ENCODE peak calls at places on chromosomes 5 and 9, in seven cellular contexts. R, I, T, P, E, S and B are unnamed samples.

GRCh38 chr9:93633492-93634221 is 57.3 kb downstream of the PHF2 start:
- DNase-seq in R (no peak), I (no peak), T (no peak), P (no peak), E (no peak), S (no peak), B (no peak)

GRCh38 chr9:5994486-5994885 is 20.9 kb downstream of the RANBP6 start:
- DNase-seq in R (no peak), I (no peak), T (no peak), P (no peak), E (no peak), S (no peak), B (no peak)

GRCh38 chr9:36118706-36119105 is 17.8 kb upstream of the GLIPR2 start:
- DNase-seq in R (no peak), I (no peak), T (no peak), P (no peak), E (no peak), S (no peak), B (no peak)

GRCh38 chr5:151757233-151758140 is 944 bp downstream of the ATOX1 start:
- DNase-seq in R (peak), I (no peak), T (peak), P (no peak), E (no peak), S (no peak), B (no peak)

GRCh38 chr9:70654144-70654543 is 239.7 kb upstream of the KLF9 start:
- DNase-seq in R (no peak), I (no peak), T (no peak), P (no peak), E (no peak), S (no peak), B (no peak)

GRCh38 chr9:8924529-8924928 is 1125.0 kb upstream of the DMAC1 start:
- DNase-seq in R (no peak), I (no peak), T (no peak), P (no peak), E (no peak), S (no peak), B (no peak)

GRCh38 chr5:134749415-134749814 is 9.2 kb upstream of the DDX46 start:
- DNase-seq in R (no peak), I (peak), T (no peak), P (no peak), E (no peak), S (no peak), B (no peak)

GRCh38 chr5:117943521-117943920 is 1044.8 kb downstream of the DTWD2 start:
- DNase-seq in R (no peak), I (no peak), T (no peak), P (no peak), E (no peak), S (no peak), B (no peak)

GRCh38 chr5:136446565-136446964 is 81.2 kb upstream of the TRPC7 start:
- DNase-seq in R (no peak), I (no peak), T (no peak), P (no peak), E (no peak), S (no peak), B (no peak)

GRCh38 chr9:112166176-112167140 is 8.6 kb downstream of the SUSD1 start:
- DNase-seq in R (peak), I (peak), T (no peak), P (no peak), E (no peak), S (peak), B (no peak)

GRCh38 chr9:73202992-73203391 is 51.3 kb downstream of the ANXA1 start:
- DNase-seq in R (no peak), I (no peak), T (no peak), P (no peak), E (no peak), S (no peak), B (peak)

GRCh38 chr5:170520319-170520718 is 16.5 kb downstream of the KCNIP1 start:
- DNase-seq in R (no peak), I (no peak), T (no peak), P (no peak), E (no peak), S (no peak), B (no peak)

GRCh38 chr5:127561254-127561653 is 43.8 kb downstream of the PRRC1 start:
- DNase-seq in R (no peak), I (no peak), T (no peak), P (no peak), E (peak), S (peak), B (no peak)

GRCh38 chr5:119315516-119315949 is 40.3 kb upstream of the TNFAIP8 start:
- DNase-seq in R (peak), I (no peak), T (peak), P (no peak), E (no peak), S (peak), B (no peak)

GRCh38 chr9:36867672-36868471 is 166.2 kb downstream of the PAX5 start:
- DNase-seq in R (no peak), I (no peak), T (no peak), P (no peak), E (no peak), S (no peak), B (no peak)

GRCh38 chr5:73066466-73066865 is 53.9 kb upstream of the TMEM171 start:
- DNase-seq in R (no peak), I (no peak), T (no peak), P (no peak), E (peak), S (peak), B (no peak)

GRCh38 chr9:131276891-131277672 is 772 bp upstream of the FAM78A start:
- DNase-seq in R (peak), I (peak), T (peak), P (no peak), E (no peak), S (no peak), B (no peak)

GRCh38 chr9:129773262-129774048 is 20.6 kb upstream of the PTGES start:
- DNase-seq in R (no peak), I (no peak), T (no peak), P (no peak), E (peak), S (peak), B (peak)

DNA sequence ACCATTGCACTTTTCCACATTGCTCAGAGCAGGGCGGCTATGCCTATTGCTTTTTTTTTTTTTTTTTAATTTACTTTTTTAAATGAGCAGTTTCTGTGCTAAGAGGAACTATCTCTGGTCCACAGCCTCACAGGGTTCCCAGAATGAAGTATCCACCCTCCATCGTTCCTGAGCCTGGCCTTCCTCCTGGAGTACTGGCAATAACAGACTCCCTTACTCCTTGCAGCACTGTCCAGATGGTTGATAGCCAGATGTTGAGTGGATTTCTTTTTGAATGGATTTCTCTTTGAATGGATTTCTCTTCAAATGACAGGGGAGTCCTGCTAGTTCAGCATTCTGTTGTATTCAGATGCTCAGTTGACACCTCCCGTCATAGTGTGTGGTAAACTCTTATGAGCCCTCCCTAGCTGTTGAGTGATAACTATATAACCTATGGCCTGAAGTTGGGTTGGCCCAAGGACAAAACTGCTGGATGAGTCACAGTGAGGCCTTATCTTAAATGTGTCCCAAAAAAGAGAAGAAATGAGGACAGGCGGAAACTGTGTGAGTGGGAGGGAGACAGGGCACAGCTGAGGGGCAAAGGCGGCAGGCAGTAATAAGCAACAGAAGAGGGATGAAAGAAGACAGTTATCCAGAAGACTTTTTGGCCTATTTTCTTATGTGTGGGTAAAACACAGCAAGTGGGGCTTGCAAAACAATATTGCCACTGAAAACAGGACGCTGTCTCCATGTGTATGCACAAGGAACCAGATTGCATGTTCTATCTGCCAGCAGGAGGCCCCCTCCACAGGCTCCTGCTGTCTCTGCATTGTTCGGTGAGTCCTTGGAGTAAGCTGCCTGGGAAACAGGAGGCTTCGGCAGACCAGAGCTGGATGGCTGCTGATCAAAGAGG is 209.5 kb upstream of the S1PR3 start:
- DNase-seq in R (peak), I (peak), T (no peak), P (peak), E (peak), S (peak), B (no peak)
- TF ChIP-seq CTCF in R (peak), I (no peak), T (no peak), P (no peak), E (peak), S (peak), B (no peak)

DNA sequence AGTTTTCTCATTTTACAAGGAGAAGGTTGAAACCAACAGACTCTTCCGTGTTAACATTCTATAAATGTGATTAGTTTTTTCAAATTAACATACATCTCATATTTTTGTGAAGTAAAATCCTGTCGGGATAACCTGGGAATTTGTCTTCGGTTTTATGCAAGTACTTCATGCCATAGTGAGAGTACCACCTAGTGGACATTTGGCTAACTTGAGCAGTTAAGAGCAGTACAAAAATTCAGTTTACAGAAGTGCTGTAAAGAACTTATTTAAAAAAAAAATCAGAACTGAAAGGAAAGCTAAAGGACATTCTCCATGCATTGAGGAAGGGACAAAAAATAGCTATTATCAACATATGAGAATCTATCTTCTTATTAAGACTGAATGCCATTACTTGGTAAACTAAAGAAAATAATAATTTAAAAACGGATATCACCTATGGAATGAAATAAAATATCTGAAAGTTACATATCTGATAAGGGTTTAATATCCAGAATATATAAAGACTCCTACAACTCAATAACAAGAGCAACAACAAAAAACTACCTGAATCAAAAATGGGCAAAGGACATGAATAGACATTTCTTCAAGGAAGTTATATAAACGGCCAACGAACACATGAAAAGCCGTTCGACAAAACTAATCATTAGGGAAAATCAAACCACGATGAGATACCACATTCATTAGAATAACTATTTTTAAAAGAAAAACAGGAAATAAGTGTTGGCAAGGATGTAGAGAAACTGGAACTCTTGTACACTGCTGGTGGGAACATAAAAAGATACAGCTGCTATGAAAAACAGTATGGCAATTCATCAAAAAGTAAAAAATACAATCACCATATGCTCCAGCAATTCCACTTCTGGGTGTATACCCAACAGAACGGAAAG is 117.0 kb upstream of the GNA14 start:
- DNase-seq in R (no peak), I (peak), T (no peak), P (no peak), E (peak), S (peak), B (no peak)
- TF ChIP-seq CTCF in R (peak), I (peak), T (no peak), P (no peak), E (peak), S (peak), B (peak)

GRCh38 chr5:82111191-82111590 is 139.4 kb downstream of the ATG10 start:
- DNase-seq in R (no peak), I (no peak), T (no peak), P (no peak), E (no peak), S (peak), B (no peak)

GRCh38 chr5:82106806-82107205 is 135.0 kb downstream of the ATG10 start:
- DNase-seq in R (no peak), I (no peak), T (no peak), P (no peak), E (no peak), S (peak), B (no peak)

GRCh38 chr5:82106207-82106606 is 134.4 kb downstream of the ATG10 start:
- DNase-seq in R (no peak), I (no peak), T (no peak), P (no peak), E (no peak), S (no peak), B (no peak)

GRCh38 chr5:82107277-82107676 is 135.5 kb downstream of the ATG10 start:
- DNase-seq in R (no peak), I (peak), T (no peak), P (no peak), E (no peak), S (peak), B (no peak)

GRCh38 chr5:82109013-82109412 is 137.2 kb downstream of the ATG10 start:
- DNase-seq in R (no peak), I (no peak), T (no peak), P (no peak), E (no peak), S (no peak), B (no peak)
- TF ChIP-seq CTCF in R (no peak), I (no peak), T (no peak), P (no peak), E (no peak), S (no peak), B (no peak)

GRCh38 chr5:146529984-146530383 is 14.0 kb upstream of the GPR151 start:
- DNase-seq in R (no peak), I (no peak), T (peak), P (no peak), E (no peak), S (no peak), B (no peak)

GRCh38 chr5:146523698-146524097 is 7.7 kb upstream of the GPR151 start:
- DNase-seq in R (no peak), I (no peak), T (no peak), P (no peak), E (no peak), S (no peak), B (no peak)

GRCh38 chr5:146527785-146528184 is 11.8 kb upstream of the GPR151 start:
- DNase-seq in R (no peak), I (no peak), T (no peak), P (no peak), E (no peak), S (no peak), B (no peak)

GRCh38 chr5:146533260-146533857 is 17.4 kb upstream of the GPR151 start:
- DNase-seq in R (peak), I (peak), T (peak), P (peak), E (peak), S (peak), B (peak)

GRCh38 chr5:146528232-146528631 is 12.2 kb upstream of the GPR151 start:
- DNase-seq in R (peak), I (no peak), T (no peak), P (no peak), E (no peak), S (peak), B (no peak)
- TF ChIP-seq CTCF in R (peak), I (peak), T (no peak), P (no peak), E (peak), S (peak), B (no peak)

DNA sequence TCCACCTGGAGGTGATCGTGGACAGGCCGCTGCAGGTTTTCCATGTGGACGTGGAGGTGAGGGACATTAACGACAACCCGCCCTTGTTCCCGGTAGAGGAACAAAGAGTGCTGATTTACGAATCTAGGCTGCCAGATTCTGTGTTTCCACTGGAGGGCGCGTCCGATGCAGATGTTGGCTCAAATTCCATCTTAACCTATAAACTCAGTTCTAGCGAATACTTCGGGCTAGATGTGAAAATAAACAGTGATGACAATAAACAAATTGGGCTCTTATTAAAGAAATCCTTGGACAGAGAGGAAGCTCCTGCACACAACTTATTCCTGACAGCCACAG is 610 bp downstream of the PCDHA6 start:
- DNase-seq in R (no peak), I (no peak), T (no peak), P (no peak), E (no peak), S (no peak), B (no peak)
- TF ChIP-seq CTCF in R (no peak), I (no peak), T (no peak), P (no peak), E (no peak), S (no peak), B (no peak)

DNA sequence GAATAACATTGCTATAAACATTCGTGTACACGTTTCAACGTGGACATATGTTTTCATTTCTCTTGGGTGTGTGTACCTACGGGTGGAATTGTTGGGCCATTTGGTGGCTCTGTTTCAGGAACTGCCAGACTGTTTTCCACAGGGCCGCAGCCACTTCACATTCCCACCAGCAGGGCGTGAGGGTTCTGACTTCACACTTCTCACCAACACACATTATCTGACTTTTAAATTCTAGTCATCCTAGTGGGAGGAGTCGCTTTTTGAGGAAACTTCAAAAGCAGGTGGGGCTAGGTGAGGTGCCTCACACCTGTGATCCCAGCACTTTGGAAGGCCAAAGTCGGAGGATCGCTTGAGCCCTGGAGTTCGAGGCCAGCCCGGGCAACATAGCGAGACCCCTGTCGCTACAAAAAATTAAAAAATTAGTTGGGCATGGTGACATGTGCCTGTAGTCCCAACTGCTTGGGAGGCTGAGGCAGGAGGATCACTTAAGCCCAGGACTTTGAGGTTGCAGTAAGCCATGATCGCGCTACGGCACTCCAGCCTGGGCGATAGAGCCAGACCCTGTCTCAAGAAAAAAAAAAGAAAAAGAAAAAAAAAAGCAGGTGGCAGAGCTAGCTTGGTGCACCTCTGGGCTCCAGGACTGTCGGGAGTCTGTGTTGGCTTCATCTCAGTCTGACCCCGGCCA is 28.5 kb downstream of the TSPAN17 start:
- DNase-seq in R (peak), I (peak), T (no peak), P (peak), E (no peak), S (peak), B (no peak)
- TF ChIP-seq CTCF in R (peak), I (peak), T (no peak), P (peak), E (peak), S (peak), B (no peak)

GRCh38 chr5:36398137-36398536 is 96.4 kb upstream of the RANBP3L start:
- DNase-seq in R (no peak), I (peak), T (no peak), P (no peak), E (no peak), S (peak), B (no peak)
- TF ChIP-seq CTCF in R (peak), I (peak), T (no peak), P (no peak), E (peak), S (peak), B (no peak)

DNA sequence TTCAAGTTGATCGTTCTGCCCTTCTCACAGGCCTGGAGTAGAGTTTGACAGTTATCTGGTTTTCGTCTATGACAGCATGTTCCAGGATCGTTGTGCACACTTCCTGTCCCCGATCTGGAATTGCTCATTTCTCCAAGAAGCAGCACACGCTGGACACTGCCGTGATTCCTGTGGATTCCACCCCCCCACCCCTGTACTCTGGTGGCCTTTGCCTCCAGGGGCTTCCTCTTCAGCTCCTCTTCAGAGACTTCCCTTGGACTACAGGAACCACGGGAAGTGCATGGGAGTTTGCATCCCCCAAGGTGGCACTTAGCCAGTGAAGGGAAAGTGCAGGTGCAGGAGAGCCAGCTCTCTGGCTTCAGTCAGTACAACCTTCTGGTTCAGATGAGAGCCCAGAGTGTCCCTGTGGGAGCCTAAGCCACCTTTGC is 160.7 kb downstream of the CACNA1B start:
- DNase-seq in R (peak), I (no peak), T (no peak), P (no peak), E (no peak), S (no peak), B (peak)
- TF ChIP-seq CTCF in R (no peak), I (no peak), T (no peak), P (no peak), E (no peak), S (no peak), B (no peak)